ENCODE peak calls at places on chromosomes 5 and 9, in four cellular contexts. B, E, C and T are unnamed samples.

GRCh38 chr9:9764821-9765220 is 848.0 kb downstream of the PTPRD start:
- DNase-seq in B (no peak), E (no peak), C (no peak), T (no peak)

GRCh38 chr5:14174235-14174636 is 31.1 kb downstream of the TRIO start:
- DNase-seq in B (peak), E (no peak), C (no peak), T (no peak)

GRCh38 chr5:95022967-95023695 is 261.8 kb downstream of the MCTP1 start:
- DNase-seq in B (no peak), E (no peak), C (no peak), T (no peak)

GRCh38 chr5:24788829-24789509 is 144.2 kb upstream of the CDH10 start:
- DNase-seq in B (peak), E (no peak), C (no peak), T (no peak)

GRCh38 chr9:7150153-7150890 is 392.5 kb downstream of the KDM4C start:
- DNase-seq in B (no peak), E (no peak), C (no peak), T (no peak)

GRCh38 chr9:110835404-110835803 is 166.8 kb downstream of the MUSK start:
- DNase-seq in B (peak), E (no peak), C (no peak), T (no peak)

GRCh38 chr5:157821822-157822622 is 36.9 kb downstream of the CLINT1 start:
- DNase-seq in B (no peak), E (no peak), C (no peak), T (no peak)

GRCh38 chr5:141681695-141682641 is at the start of gene ARAP3:
- DNase-seq in B (peak), E (peak), C (peak), T (peak)

GRCh38 chr9:2053883-2054845 is 39.0 kb downstream of the SMARCA2 start:
- DNase-seq in B (no peak), E (no peak), C (no peak), T (no peak)

GRCh38 chr9:123938401-123938800 is 8.5 kb upstream of the DENND1A start:
- DNase-seq in B (no peak), E (no peak), C (no peak), T (no peak)

GRCh38 chr9:16032799-16033198 is 480.0 kb downstream of the CCDC171 start:
- DNase-seq in B (no peak), E (no peak), C (no peak), T (no peak)

GRCh38 chr9:127976498-127976897 is 4.3 kb downstream of the EEIG1 start:
- DNase-seq in B (no peak), E (no peak), C (no peak), T (peak)

GRCh38 chr9:114246558-114246957 is 76.3 kb upstream of the ORM1 start:
- DNase-seq in B (no peak), E (no peak), C (no peak), T (no peak)

GRCh38 chr9:126796758-126797157 is 8.1 kb upstream of the ZBTB43 start:
- DNase-seq in B (no peak), E (no peak), C (no peak), T (no peak)

GRCh38 chr5:141506381-141507155 is 17.7 kb downstream of the PCDHGC5 start:
- DNase-seq in B (no peak), E (no peak), C (no peak), T (no peak)

GRCh38 chr5:74017786-74018211 is 391.8 kb downstream of the ARHGEF28 start:
- DNase-seq in B (peak), E (no peak), C (no peak), T (no peak)

GRCh38 chr9:21681641-21682040 is 120.8 kb upstream of the MTAP start:
- DNase-seq in B (peak), E (no peak), C (no peak), T (no peak)

GRCh38 chr5:40716590-40716989 is 36.9 kb downstream of the PTGER4 start:
- DNase-seq in B (no peak), E (no peak), C (no peak), T (no peak)

GRCh38 chr9:127215266-127216209 is 49.0 kb upstream of the GARNL3 start:
- DNase-seq in B (no peak), E (no peak), C (no peak), T (no peak)

GRCh38 chr9:116193636-116194035 is 40.0 kb downstream of the PAPPA start:
- DNase-seq in B (peak), E (no peak), C (no peak), T (no peak)

GRCh38 chr5:33105521-33105941 is 335.2 kb upstream of the TARS1 start:
- DNase-seq in B (no peak), E (no peak), C (no peak), T (no peak)

GRCh38 chr9:112174965-112175795 is at the start of gene SUSD1:
- DNase-seq in B (no peak), E (peak), C (peak), T (peak)

GRCh38 chr9:114259800-114260523 is 62.9 kb upstream of the ORM1 start:
- DNase-seq in B (no peak), E (no peak), C (no peak), T (no peak)

GRCh38 chr9:123411191-123411590 is 55.2 kb downstream of the CRB2 start:
- DNase-seq in B (no peak), E (peak), C (no peak), T (no peak)

GRCh38 chr5:181120311-181120710 is 10.7 kb downstream of the OR2V1 start:
- DNase-seq in B (peak), E (no peak), C (no peak), T (no peak)

GRCh38 chr9:38681747-38682227 is 38.1 kb downstream of the FAM240B start:
- DNase-seq in B (peak), E (no peak), C (no peak), T (no peak)

GRCh38 chr5:132000677-132001453 is 10.6 kb downstream of the ACSL6 start:
- DNase-seq in B (no peak), E (no peak), C (no peak), T (no peak)

GRCh38 chr5:100232730-100233129 is 302.4 kb upstream of the FAM174A start:
- DNase-seq in B (no peak), E (no peak), C (no peak), T (no peak)

GRCh38 chr5:6707852-6708251 is 5.4 kb upstream of the TENT4A start:
- DNase-seq in B (no peak), E (no peak), C (no peak), T (no peak)

DNA sequence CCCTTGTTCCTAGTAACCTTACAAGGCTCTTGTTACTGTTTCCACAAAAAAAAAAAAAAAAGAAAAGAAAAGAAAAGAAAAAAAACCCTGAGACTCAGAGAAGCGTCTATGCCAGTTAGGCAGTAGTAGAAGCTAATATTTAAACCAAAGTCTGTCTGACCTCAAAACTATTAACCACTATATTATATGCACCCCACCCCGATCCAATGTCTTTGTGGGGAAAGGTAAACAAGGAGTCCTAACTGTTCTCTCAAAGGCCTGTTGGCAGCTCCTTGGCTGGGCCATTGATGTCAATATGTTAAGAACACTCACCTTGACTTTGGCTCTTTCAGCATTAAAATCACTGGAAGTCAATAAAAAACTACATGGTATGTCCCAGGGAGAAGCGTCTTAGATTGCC is 308.4 kb upstream of the RPS23 start:
- DNase-seq in B (no peak), E (no peak), C (no peak), T (no peak)
- H3K4me3 ChIP-seq in B (no peak), E (no peak), C (no peak), T (no peak)

GRCh38 chr5:175520321-175520720 is 42.0 kb downstream of the SFXN1 start:
- DNase-seq in B (no peak), E (no peak), C (no peak), T (no peak)
- H3K27ac ChIP-seq in B (no peak), E (no peak), C (no peak), T (no peak)

GRCh38 chr5:173231996-173232498 is 3.0 kb downstream of the NKX2-5 start:
- DNase-seq in B (no peak), E (no peak), C (no peak), T (no peak)
- H3K4me3 ChIP-seq in B (no peak), E (no peak), C (no peak), T (no peak)

GRCh38 chr9:131010482-131011273 is 1.7 kb downstream of the LAMC3 start:
- DNase-seq in B (no peak), E (no peak), C (no peak), T (peak)

GRCh38 chr9:131011274-131012022 is 2.5 kb downstream of the LAMC3 start:
- DNase-seq in B (no peak), E (no peak), C (no peak), T (no peak)

GRCh38 chr9:131012396-131012917 is 3.5 kb downstream of the LAMC3 start:
- DNase-seq in B (no peak), E (no peak), C (no peak), T (no peak)

GRCh38 chr9:131013015-131013755 is 4.2 kb downstream of the LAMC3 start:
- DNase-seq in B (no peak), E (no peak), C (no peak), T (no peak)

DNA sequence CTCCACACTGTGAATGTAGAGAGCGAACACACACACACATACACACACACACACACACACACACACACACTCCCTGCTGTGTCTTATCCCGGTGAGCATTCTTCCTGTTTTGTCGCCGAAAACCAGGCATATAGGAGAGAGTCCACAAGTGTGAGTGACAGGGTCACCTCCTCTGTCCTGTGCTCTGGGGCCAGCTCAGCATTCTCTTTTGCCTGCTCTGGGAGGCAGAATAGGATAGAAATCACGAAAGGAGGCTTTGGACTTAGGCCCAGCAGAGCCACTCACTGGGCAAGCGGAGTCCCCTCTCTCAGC is 3.0 kb downstream of the LAMC3 start:
- DNase-seq in B (no peak), E (no peak), C (no peak), T (no peak)
- H3K27ac ChIP-seq in B (no peak), E (no peak), C (no peak), T (no peak)

DNA sequence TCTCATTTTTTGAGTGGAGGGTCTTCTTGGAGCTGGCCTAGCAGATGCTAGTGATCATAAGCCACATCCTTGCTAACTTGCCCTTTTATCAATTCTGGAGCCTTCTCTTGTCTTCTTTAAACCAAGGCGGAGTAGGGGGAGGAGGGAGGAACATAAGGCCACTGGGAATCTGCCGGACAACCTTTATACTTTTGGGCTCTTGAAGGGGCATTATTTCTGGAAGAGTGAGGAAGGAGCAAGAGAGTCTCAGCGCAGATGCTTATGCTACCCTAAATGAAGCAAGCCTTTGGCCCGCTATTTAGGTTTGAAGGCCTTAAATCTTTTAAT is 2.0 kb downstream of the TMEFF1 start:
- DNase-seq in B (no peak), E (no peak), C (no peak), T (no peak)
- H3K4me3 ChIP-seq in B (no peak), E (no peak), C (no peak), T (no peak)

GRCh38 chr5:164360589-164360988 is 855.2 kb downstream of the MAT2B start:
- DNase-seq in B (no peak), E (no peak), C (no peak), T (no peak)
- H3K27ac ChIP-seq in B (no peak), E (no peak), C (no peak), T (no peak)